ENCODE peak calls at places on chromosomes 16 and 17, in six cellular contexts. B, H, O, A, M and D are unnamed samples.

GRCh38 chr16:31136287-31136662 is 748 bp upstream of the PRSS8 start:
- DNase-seq in B (no peak), H (no peak), O (no peak), A (no peak), M (no peak), D (no peak)

GRCh38 chr17:76458580-76459490 is 5.9 kb upstream of the UBE2O start:
- DNase-seq in B (no peak), H (no peak), O (no peak), A (no peak), M (no peak), D (peak)

GRCh38 chr17:14482715-14483114 is 181.8 kb downstream of the HS3ST3B1 start:
- DNase-seq in B (no peak), H (no peak), O (no peak), A (no peak), M (no peak), D (no peak)

GRCh38 chr17:59643159-59643857 is 23.6 kb downstream of the CLTC start:
- DNase-seq in B (no peak), H (no peak), O (no peak), A (no peak), M (no peak), D (no peak)

GRCh38 chr16:89256651-89257254 is 39.2 kb downstream of the ZNF778 start:
- DNase-seq in B (no peak), H (peak), O (peak), A (peak), M (peak), D (no peak)

GRCh38 chr16:88651276-88651988 is 579 bp upstream of the CYBA start:
- DNase-seq in B (peak), H (peak), O (no peak), A (peak), M (peak), D (no peak)

GRCh38 chr16:67063008-67063407 is 34.1 kb downstream of the CBFB start:
- DNase-seq in B (no peak), H (no peak), O (no peak), A (no peak), M (no peak), D (no peak)

GRCh38 chr16:55717326-55717725 is 61.5 kb downstream of the SLC6A2 start:
- DNase-seq in B (no peak), H (no peak), O (no peak), A (no peak), M (no peak), D (no peak)

GRCh38 chr16:2977440-2977839 is 2.8 kb downstream of the PKMYT1 start:
- DNase-seq in B (no peak), H (no peak), O (no peak), A (no peak), M (no peak), D (no peak)

GRCh38 chr16:16021988-16022682 is 72.7 kb downstream of the ABCC1 start:
- DNase-seq in B (no peak), H (no peak), O (peak), A (no peak), M (no peak), D (peak)

GRCh38 chr17:75105269-75106080 is 4.3 kb upstream of the ARMC7 start:
- DNase-seq in B (no peak), H (no peak), O (no peak), A (no peak), M (no peak), D (peak)

GRCh38 chr16:66524601-66525164 is 25.2 kb downstream of the TK2 start:
- DNase-seq in B (peak), H (no peak), O (no peak), A (no peak), M (peak), D (no peak)

GRCh38 chr17:17809527-17810373 is 27.0 kb downstream of the SREBF1 start:
- DNase-seq in B (no peak), H (no peak), O (peak), A (no peak), M (no peak), D (no peak)

GRCh38 chr16:15946257-15947044 is 3.0 kb upstream of the ABCC1 start:
- DNase-seq in B (no peak), H (no peak), O (peak), A (no peak), M (no peak), D (peak)

GRCh38 chr17:35930211-35931065 is at the start of gene RDM1:
- DNase-seq in B (peak), H (peak), O (no peak), A (peak), M (peak), D (no peak)

GRCh38 chr17:78342438-78343098 is 17.3 kb downstream of the SOCS3 start:
- DNase-seq in B (no peak), H (no peak), O (peak), A (no peak), M (no peak), D (peak)
- H3K27ac ChIP-seq in B (no peak), H (peak), O (peak), A (peak), M (peak), D (peak)

DNA sequence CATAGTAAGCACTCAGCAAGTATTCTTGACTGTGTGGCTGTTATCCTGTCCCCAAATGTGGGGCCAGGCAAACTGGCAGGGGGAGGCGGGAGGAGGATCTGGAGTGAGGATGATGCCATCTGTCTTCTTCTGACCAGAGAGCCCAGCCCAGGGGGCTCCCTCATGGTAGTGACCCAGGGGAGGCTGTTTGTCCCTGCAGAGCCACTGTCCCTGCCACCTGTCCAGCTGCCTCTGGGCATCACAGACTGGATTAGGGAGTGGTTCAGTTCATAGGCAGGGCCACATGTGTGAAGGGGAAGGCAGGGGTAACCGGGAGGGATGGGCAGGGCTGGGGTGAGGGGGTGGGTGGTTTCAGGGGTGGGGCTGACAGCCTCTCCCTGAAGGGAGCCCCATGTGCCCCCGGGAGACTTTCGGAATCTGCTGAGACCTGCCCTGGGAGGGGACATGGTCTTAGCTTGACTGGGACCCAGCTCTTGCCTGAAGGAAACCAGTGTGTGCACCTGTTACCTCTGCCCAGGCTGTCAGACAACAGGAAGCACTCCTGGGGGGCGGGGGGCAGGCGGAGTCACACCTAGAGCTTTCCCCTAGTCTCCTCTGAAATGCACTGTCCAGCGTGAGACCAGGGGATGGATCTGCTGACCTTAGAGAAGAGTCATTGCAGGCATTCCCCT is 15.2 kb downstream of the ARHGAP23 start:
- DNase-seq in B (peak), H (no peak), O (no peak), A (no peak), M (no peak), D (peak)
- H3K27ac ChIP-seq in B (no peak), H (no peak), O (peak), A (no peak), M (no peak), D (no peak)

GRCh38 chr17:81706757-81707624 is 3.8 kb downstream of the MRPL12 start:
- DNase-seq in B (no peak), H (no peak), O (no peak), A (no peak), M (no peak), D (no peak)
- H3K27ac ChIP-seq in B (no peak), H (no peak), O (no peak), A (no peak), M (no peak), D (no peak)

GRCh38 chr17:73284339-73284738 is 22.7 kb upstream of the CPSF4L start:
- DNase-seq in B (no peak), H (no peak), O (no peak), A (no peak), M (no peak), D (no peak)

GRCh38 chr17:73285916-73286862 is 24.5 kb upstream of the CPSF4L start:
- DNase-seq in B (no peak), H (no peak), O (no peak), A (no peak), M (no peak), D (no peak)

GRCh38 chr17:73286863-73287296 is 24.9 kb downstream of the CDC42EP4 start:
- DNase-seq in B (no peak), H (no peak), O (no peak), A (no peak), M (no peak), D (no peak)

GRCh38 chr17:73284906-73285602 is 23.4 kb upstream of the CPSF4L start:
- DNase-seq in B (no peak), H (no peak), O (no peak), A (no peak), M (no peak), D (no peak)

GRCh38 chr17:73285603-73285908 is 23.9 kb upstream of the CPSF4L start:
- DNase-seq in B (no peak), H (no peak), O (no peak), A (no peak), M (no peak), D (no peak)
- H3K27ac ChIP-seq in B (no peak), H (no peak), O (peak), A (no peak), M (no peak), D (no peak)

GRCh38 chr16:11762431-11762830 is 19.8 kb upstream of the TXNDC11 start:
- DNase-seq in B (no peak), H (no peak), O (no peak), A (no peak), M (no peak), D (no peak)
- H3K27ac ChIP-seq in B (no peak), H (no peak), O (no peak), A (no peak), M (no peak), D (no peak)

GRCh38 chr16:83992624-83993023 is 24.6 kb downstream of the NECAB2 start:
- DNase-seq in B (no peak), H (no peak), O (no peak), A (no peak), M (no peak), D (no peak)
- H3K27ac ChIP-seq in B (no peak), H (no peak), O (no peak), A (no peak), M (no peak), D (no peak)

GRCh38 chr17:44605116-44605505 is 47.8 kb downstream of the FZD2 start:
- DNase-seq in B (no peak), H (no peak), O (no peak), A (no peak), M (no peak), D (peak)

GRCh38 chr17:44602390-44602789 is 45.1 kb downstream of the FZD2 start:
- DNase-seq in B (no peak), H (no peak), O (no peak), A (no peak), M (no peak), D (peak)

GRCh38 chr17:44606658-44607057 is 49.4 kb downstream of the FZD2 start:
- DNase-seq in B (no peak), H (no peak), O (no peak), A (no peak), M (no peak), D (no peak)

GRCh38 chr17:44602970-44603369 is 45.7 kb downstream of the FZD2 start:
- DNase-seq in B (no peak), H (no peak), O (no peak), A (no peak), M (no peak), D (peak)

DNA sequence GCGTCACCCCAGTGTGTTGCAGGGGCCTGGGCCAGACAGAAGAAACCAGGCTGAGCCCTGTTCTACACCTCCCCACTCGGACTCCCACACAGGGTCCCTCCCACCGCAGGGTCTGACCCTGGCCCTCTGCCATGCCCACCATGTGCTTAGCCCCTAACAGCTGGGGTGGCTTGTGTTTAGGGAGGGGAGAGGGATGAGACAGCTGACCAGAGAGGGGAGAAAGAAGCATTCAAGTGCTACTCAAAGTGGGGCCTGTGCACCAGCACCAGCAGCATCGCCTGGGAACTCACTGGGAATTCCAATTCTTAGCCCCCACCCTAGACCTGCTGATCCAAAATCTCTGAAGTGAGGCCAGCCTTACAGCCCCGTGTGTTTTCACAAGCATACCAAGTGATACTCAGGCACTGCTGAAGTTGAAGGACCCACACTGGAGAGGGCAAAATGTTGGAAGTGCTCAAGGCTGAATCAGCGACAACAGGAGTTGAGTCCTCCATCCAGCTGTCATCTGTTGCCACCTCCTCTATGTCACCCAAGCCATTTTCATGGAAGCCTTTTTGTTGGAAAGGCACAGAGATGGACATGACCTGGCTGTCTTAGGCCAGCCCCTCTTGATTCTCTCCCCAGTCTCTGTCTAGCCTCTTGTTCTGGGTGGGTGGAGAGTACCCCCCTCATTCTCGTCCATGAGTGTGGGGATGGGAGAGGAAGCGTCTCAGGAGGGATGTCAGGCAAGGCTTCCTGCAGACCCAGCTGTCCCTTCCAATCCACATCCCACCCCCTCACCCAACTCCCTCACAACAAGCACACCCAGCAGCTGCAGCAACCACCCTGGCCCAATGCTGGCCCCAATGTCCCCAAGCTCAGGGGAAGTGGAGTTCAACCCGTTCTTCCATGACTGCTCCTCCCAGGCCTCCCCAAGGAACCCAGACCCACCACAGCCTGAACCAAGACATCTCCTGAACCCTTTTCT is 47.1 kb downstream of the FZD2 start:
- DNase-seq in B (no peak), H (no peak), O (no peak), A (no peak), M (no peak), D (peak)
- H3K27ac ChIP-seq in B (no peak), H (no peak), O (no peak), A (no peak), M (no peak), D (peak)